ENCODE peak calls at places on chromosomes 12 and 14, in ten cellular contexts. B, F, N, U, Q, R, O, T, A and X are unnamed samples.

GRCh38 chr14:32897724-32898064 is 41.0 kb upstream of the NPAS3 start:
- DNase-seq in U (no peak), A (no peak), O (no peak), R (no peak), B (no peak), N (no peak), F (no peak), Q (no peak), T (no peak), X (no peak)

GRCh38 chr14:101248840-101249675 is 312.2 kb upstream of the DIO3 start:
- DNase-seq in B (no peak), R (no peak), N (no peak), U (no peak), T (no peak), A (no peak), Q (no peak), F (no peak), O (peak), X (no peak)

GRCh38 chr12:56261503-56262230 is 3.5 kb upstream of the ANKRD52 start:
- DNase-seq in N (no peak), F (no peak), Q (no peak), R (no peak), T (peak), B (no peak), U (peak), A (no peak), O (no peak), X (no peak)

GRCh38 chr14:103576371-103577024 is 13.7 kb downstream of the COA8 start:
- DNase-seq in U (peak), R (no peak), N (peak), O (peak), B (no peak), Q (peak), F (no peak), T (peak), A (no peak), X (no peak)

GRCh38 chr12:62691309-62691708 is 224.7 kb downstream of the MON2 start:
- DNase-seq in Q (no peak), U (no peak), A (no peak), F (no peak), R (no peak), O (no peak), T (no peak), B (no peak), N (no peak), X (no peak)

GRCh38 chr12:123041811-123042655 is 61.6 kb downstream of the ARL6IP4 start:
- DNase-seq in F (no peak), R (no peak), O (peak), N (no peak), T (no peak), Q (no peak), U (peak), B (no peak), A (no peak), X (no peak)

GRCh38 chr12:116582610-116583009 is 23.4 kb downstream of the MAP1LC3B2 start:
- DNase-seq in R (no peak), U (no peak), B (no peak), F (no peak), Q (no peak), A (no peak), N (no peak), O (no peak), T (no peak), X (no peak)

GRCh38 chr14:50425816-50426215 is 29.1 kb upstream of the CDKL1 start:
- DNase-seq in U (no peak), Q (no peak), A (no peak), T (no peak), R (no peak), B (no peak), F (no peak), N (no peak), O (no peak), X (no peak)

GRCh38 chr14:32611752-32612151 is 282.7 kb downstream of the AKAP6 start:
- DNase-seq in Q (no peak), B (no peak), R (no peak), T (no peak), F (no peak), U (no peak), N (no peak), O (no peak), A (no peak), X (no peak)

GRCh38 chr12:106115450-106115849 is 23.3 kb downstream of the NUAK1 start:
- DNase-seq in R (no peak), F (no peak), O (no peak), Q (no peak), T (no peak), U (no peak), A (no peak), N (no peak), B (no peak), X (no peak)

GRCh38 chr12:68667896-68668295 is 18.9 kb upstream of the NUP107 start:
- DNase-seq in N (no peak), T (no peak), U (no peak), O (no peak), A (no peak), Q (no peak), F (no peak), B (no peak), R (peak), X (peak)

GRCh38 chr14:92690171-92691011 is 58.0 kb downstream of the LGMN start:
- DNase-seq in U (peak), Q (no peak), B (no peak), N (no peak), A (no peak), T (no peak), O (no peak), R (no peak), F (no peak), X (peak)

GRCh38 chr14:95707327-95707726 is 6.6 kb downstream of the TCL1A start:
- DNase-seq in U (no peak), R (no peak), T (no peak), N (no peak), O (no peak), A (no peak), Q (no peak), F (no peak), B (no peak), X (peak)

GRCh38 chr12:10926263-10926662 is 2.8 kb upstream of the PRH2 start:
- DNase-seq in F (no peak), Q (no peak), T (no peak), R (no peak), U (no peak), B (no peak), N (no peak), O (no peak), A (no peak), X (no peak)

GRCh38 chr12:11085419-11085818 is 6.7 kb downstream of the TAS2R43 start:
- DNase-seq in A (no peak), U (no peak), N (no peak), T (no peak), R (peak), O (no peak), B (no peak), Q (no peak), F (no peak), X (peak)

GRCh38 chr12:110243227-110243626 is 37.8 kb upstream of the ATP2A2 start:
- DNase-seq in T (no peak), B (no peak), N (no peak), A (no peak), F (no peak), U (no peak), O (peak), Q (no peak), R (no peak), X (no peak)

GRCh38 chr12:68310370-68310769 is 21.8 kb downstream of the MDM1 start:
- DNase-seq in N (no peak), O (no peak), T (no peak), B (no peak), Q (no peak), A (no peak), F (no peak), R (no peak), U (no peak), X (no peak)

GRCh38 chr12:52186135-52186840 is 5.5 kb downstream of the KRT80 start:
- DNase-seq in R (no peak), T (no peak), O (no peak), B (no peak), N (no peak), F (no peak), A (no peak), Q (no peak), U (no peak), X (no peak)

GRCh38 chr14:33767721-33768457 is 183.0 kb downstream of the EGLN3 start:
- DNase-seq in R (no peak), T (no peak), F (no peak), O (no peak), A (no peak), N (no peak), B (no peak), U (no peak), Q (no peak), X (no peak)

GRCh38 chr14:99863059-99863458 is 69.8 kb downstream of the EML1 start:
- DNase-seq in T (no peak), Q (no peak), B (no peak), R (no peak), O (no peak), A (no peak), F (no peak), U (no peak), N (no peak), X (no peak)

GRCh38 chr14:74539503-74539902 is 45.9 kb downstream of the ISCA2 start:
- DNase-seq in A (no peak), O (no peak), B (no peak), R (no peak), Q (no peak), T (no peak), F (no peak), N (no peak), U (no peak), X (no peak)

GRCh38 chr14:68607081-68607851 is 185.6 kb downstream of the ZFP36L1 start:
- DNase-seq in Q (no peak), U (peak), F (no peak), A (no peak), R (no peak), O (no peak), T (peak), N (no peak), B (no peak), X (no peak)

GRCh38 chr12:26566670-26567069 is 266.3 kb downstream of the ITPR2 start:
- DNase-seq in R (no peak), Q (no peak), T (no peak), B (no peak), A (no peak), O (no peak), F (no peak), U (no peak), N (no peak), X (no peak)

GRCh38 chr14:20477211-20477876 is 8.1 kb downstream of the PNP start:
- DNase-seq in B (peak), R (peak), T (no peak), U (no peak), Q (no peak), A (peak), O (no peak), F (peak), N (peak), X (peak)

GRCh38 chr14:75050852-75051555 is at the start of gene MLH3:
- DNase-seq in U (peak), R (peak), N (peak), O (peak), Q (peak), B (peak), A (peak), T (peak), F (peak), X (peak)

GRCh38 chr14:77623201-77623600 is 6.8 kb upstream of the SPTLC2 start:
- DNase-seq in T (no peak), A (no peak), R (no peak), F (no peak), O (no peak), Q (no peak), N (no peak), B (no peak), U (no peak), X (no peak)

GRCh38 chr14:42854061-42854460 is 1247.4 kb downstream of the LRFN5 start:
- DNase-seq in N (no peak), T (no peak), B (no peak), A (no peak), Q (no peak), F (no peak), U (no peak), R (no peak), O (no peak), X (no peak)

GRCh38 chr14:105197274-105197673 is 16.2 kb upstream of the NUDT14 start:
- DNase-seq in U (no peak), A (no peak), B (no peak), O (peak), R (no peak), T (no peak), N (no peak), Q (no peak), F (no peak), X (no peak)

GRCh38 chr12:124601699-124602098 is 34.3 kb upstream of the NCOR2 start:
- DNase-seq in B (no peak), U (no peak), T (no peak), A (no peak), O (no peak), Q (no peak), N (no peak), F (no peak), R (no peak), X (no peak)

GRCh38 chr14:61525293-61526011 is 169.9 kb upstream of the HIF1A start:
- DNase-seq in T (peak), O (peak), A (no peak), N (no peak), R (peak), Q (peak), U (peak), F (no peak), B (no peak), X (no peak)

GRCh38 chr12:19643635-19644034 is 204.3 kb downstream of the AEBP2 start:
- DNase-seq in Q (no peak), B (no peak), O (no peak), T (no peak), R (no peak), U (no peak), N (no peak), F (no peak), A (no peak), X (no peak)